ENCODE peak calls at places on chromosomes 12 and 14, in seven cellular contexts. O is spleen, Y is breast epithelium, H is transverse colon, C is HepG2, B is HCT116, P is K562. D is an unnamed sample. For H3K27me3 and H3K4me1, the result is how much of the 10 kb centered on the place peaks cover.

GRCh38 chr14:73715707-73716106 is 1.5 kb upstream of the PNMA1 start:
- DNase-seq in O (no peak), Y (no peak), H (no peak), C (no peak), B (no peak), P (no peak), D (no peak)

GRCh38 chr12:10563966-10564365 is 49.4 kb downstream of the MAGOHB start:
- DNase-seq in O (no peak), Y (no peak), H (no peak), C (no peak), B (no peak), P (no peak), D (no peak)

GRCh38 chr12:67572492-67572891 is 76.1 kb upstream of the DYRK2 start:
- DNase-seq in O (no peak), Y (no peak), H (no peak), C (no peak), B (no peak), P (no peak), D (no peak)

GRCh38 chr12:93783827-93784226 is 106.7 kb downstream of the CRADD start:
- DNase-seq in O (no peak), Y (no peak), H (no peak), C (no peak), B (no peak), P (peak), D (no peak)

GRCh38 chr12:98743362-98743953 is 98.4 kb downstream of the APAF1 start:
- DNase-seq in O (no peak), Y (no peak), H (no peak), C (peak), B (peak), P (peak), D (no peak)

GRCh38 chr12:92439397-92439779 is 263.4 kb upstream of the PLEKHG7 start:
- DNase-seq in O (no peak), Y (no peak), H (no peak), C (no peak), B (no peak), P (no peak), D (no peak)

GRCh38 chr12:6370994-6371754 is 4.2 kb downstream of the SCNN1A start:
- DNase-seq in O (peak), Y (no peak), H (peak), C (peak), B (peak), P (peak), D (peak)

GRCh38 chr12:116508145-116509121 is 50.7 kb upstream of the MAP1LC3B2 start:
- DNase-seq in O (peak), Y (no peak), H (peak), C (no peak), B (no peak), P (peak), D (peak)

GRCh38 chr12:9883175-9883574 is 1.9 kb downstream of the KLRF2 start:
- DNase-seq in O (no peak), Y (no peak), H (no peak), C (no peak), B (no peak), P (no peak), D (no peak)

GRCh38 chr12:127162902-127163301 is 1104.1 kb upstream of the TMEM132C start:
- DNase-seq in O (no peak), Y (no peak), H (no peak), C (no peak), B (no peak), P (peak), D (no peak)

GRCh38 chr14:93674343-93674742 is 113.9 kb downstream of the PRIMA1 start:
- DNase-seq in O (no peak), Y (no peak), H (no peak), C (no peak), B (no peak), P (no peak), D (no peak)

GRCh38 chr12:31004666-31005065 is 69.0 kb upstream of the DDX11 start:
- DNase-seq in O (peak), Y (no peak), H (no peak), C (no peak), B (no peak), P (no peak), D (no peak)

GRCh38 chr12:88227263-88227662 is 85.2 kb downstream of the TMTC3 start:
- DNase-seq in O (no peak), Y (no peak), H (no peak), C (no peak), B (no peak), P (peak), D (no peak)

GRCh38 chr12:11785722-11786121 is 136.2 kb downstream of the ETV6 start:
- DNase-seq in O (no peak), Y (no peak), H (no peak), C (no peak), B (no peak), P (no peak), D (no peak)

GRCh38 chr12:121858662-121859572 is at the start of gene HPD:
- DNase-seq in O (no peak), Y (no peak), H (peak), C (peak), B (no peak), P (no peak), D (no peak)

GRCh38 chr12:93025145-93026103 is 96.3 kb upstream of the EEA1 start:
- DNase-seq in O (no peak), Y (no peak), H (no peak), C (no peak), B (peak), P (peak), D (no peak)

GRCh38 chr12:46267618-46268348 is 1.1 kb downstream of the SLC38A1 start:
- DNase-seq in O (peak), Y (no peak), H (no peak), C (no peak), B (no peak), P (peak), D (peak)

GRCh38 chr12:132602578-132603239 is 7.7 kb downstream of the LRCOL1 start:
- DNase-seq in O (no peak), Y (no peak), H (peak), C (no peak), B (no peak), P (no peak), D (no peak)
- H3K27me3 ChIP-seq in O (half or more), Y (under half), H (half or more), C (half or more), B (under half), P (half or more), D (under half)

GRCh38 chr14:34933301-34933700 is 49.5 kb upstream of the SRP54 start:
- DNase-seq in O (no peak), Y (no peak), H (no peak), C (no peak), B (no peak), P (no peak), D (no peak)

GRCh38 chr14:34935552-34935951 is 47.2 kb upstream of the SRP54 start:
- DNase-seq in O (no peak), Y (no peak), H (no peak), C (peak), B (no peak), P (no peak), D (no peak)

GRCh38 chr14:34926552-34926951 is 51.4 kb upstream of the BAZ1A start:
- DNase-seq in O (no peak), Y (no peak), H (no peak), C (no peak), B (no peak), P (no peak), D (no peak)

GRCh38 chr14:34930591-34931069 is 52.2 kb upstream of the SRP54 start:
- DNase-seq in O (no peak), Y (no peak), H (no peak), C (no peak), B (no peak), P (no peak), D (no peak)

GRCh38 chr14:34931206-34931605 is 51.6 kb upstream of the SRP54 start:
- DNase-seq in O (no peak), Y (no peak), H (peak), C (no peak), B (no peak), P (no peak), D (no peak)
- TF ChIP-seq POLR2AphosphoS5 in O (peak), Y (no peak), H (no peak), C (no peak), B (no peak), P (no peak), D (no peak)

GRCh38 chr12:39372929-39373328 is 70.0 kb downstream of the KIF21A start:
- DNase-seq in O (no peak), Y (no peak), H (no peak), C (no peak), B (no peak), P (no peak), D (no peak)
- H3K4me1 ChIP-seq in O (under half), Y (under half), H (under half), C (under half), B (under half), P (under half), D (under half)

DNA sequence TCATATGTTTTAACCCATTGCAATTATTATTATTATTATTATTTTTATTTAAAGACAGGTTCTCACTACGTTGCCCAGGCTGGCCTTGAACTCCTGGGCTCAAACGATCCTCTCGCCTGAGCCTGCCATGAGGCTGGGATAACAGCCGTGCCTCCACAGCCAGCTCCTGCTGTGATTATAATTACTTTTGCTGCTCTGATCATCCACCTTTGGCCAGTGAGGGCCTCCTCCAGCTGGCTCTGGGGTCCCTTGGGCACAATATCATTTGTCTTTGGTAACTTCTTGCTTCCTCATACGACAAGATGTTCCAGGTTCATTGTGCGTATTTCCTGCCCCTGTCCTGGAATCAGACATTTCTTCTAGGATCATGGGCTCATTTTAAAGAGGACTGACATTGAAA is 28.4 kb downstream of the LRTM2 start:
- DNase-seq in O (no peak), Y (peak), H (no peak), C (no peak), B (no peak), P (no peak), D (peak)
- H3K27me3 ChIP-seq in O (under half), Y (under half), H (under half), C (half or more), B (under half), P (under half), D (under half)

GRCh38 chr14:104799239-104799599 is 1.7 kb upstream of the ZBTB42 start:
- DNase-seq in O (no peak), Y (no peak), H (no peak), C (no peak), B (no peak), P (peak), D (no peak)

GRCh38 chr14:104801284-104802119 is 601 bp downstream of the ZBTB42 start:
- DNase-seq in O (no peak), Y (no peak), H (peak), C (no peak), B (no peak), P (peak), D (peak)

GRCh38 chr14:104798300-104799238 is 2.3 kb upstream of the ZBTB42 start:
- DNase-seq in O (no peak), Y (no peak), H (no peak), C (no peak), B (no peak), P (no peak), D (peak)

GRCh38 chr14:104800600-104801283 is at the start of gene ZBTB42:
- DNase-seq in O (peak), Y (peak), H (peak), C (peak), B (no peak), P (peak), D (peak)

DNA sequence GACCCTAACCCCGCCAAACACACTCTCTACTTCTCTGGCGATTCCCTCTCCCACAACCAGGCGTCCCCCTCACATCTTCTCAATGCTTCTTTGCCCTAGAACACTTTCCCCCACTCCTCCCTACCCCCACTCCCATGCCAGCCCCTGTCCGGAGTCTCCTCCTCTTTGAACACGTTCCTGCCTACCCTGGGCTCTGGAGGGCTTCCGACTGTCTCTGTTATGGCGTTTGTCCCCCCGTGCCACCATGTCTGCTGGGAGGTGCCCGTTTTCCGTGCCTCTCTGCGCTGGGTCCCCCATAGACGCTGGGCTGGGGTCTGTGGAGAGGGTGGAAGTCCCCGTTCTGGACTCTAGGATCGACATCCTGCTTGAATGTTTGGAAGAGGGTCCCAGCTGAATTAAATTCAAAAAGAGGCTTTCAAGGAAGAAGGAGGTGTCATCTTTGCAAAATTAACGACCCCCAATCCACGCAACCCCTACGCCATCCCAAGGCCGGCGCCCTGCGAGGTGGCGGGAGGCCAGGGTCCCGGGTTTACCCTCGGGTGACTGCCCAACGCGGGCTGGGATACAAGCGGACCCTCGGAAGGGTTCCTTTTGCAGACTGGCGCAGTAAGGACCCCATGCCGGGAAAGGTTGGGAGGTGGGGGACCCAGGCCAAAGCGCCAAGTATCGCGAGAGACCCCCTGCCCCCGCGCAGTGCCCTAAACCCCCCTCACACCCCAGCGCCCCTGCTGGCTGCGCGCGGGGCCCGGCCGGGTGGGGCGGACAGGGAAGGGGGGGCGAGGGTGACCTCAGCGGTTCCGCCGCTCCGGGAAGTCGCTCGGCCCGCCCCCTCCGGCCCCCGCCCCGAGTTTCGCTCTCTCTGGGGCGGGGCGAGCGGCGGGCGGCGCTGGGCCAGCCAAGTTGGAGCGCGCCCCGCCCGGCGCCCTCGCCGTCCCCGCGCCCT is 973 bp upstream of the ZBTB42 start:
- DNase-seq in O (peak), Y (peak), H (peak), C (peak), B (no peak), P (peak), D (peak)
- TF ChIP-seq POLR2AphosphoS5 in O (peak), Y (peak), H (peak), C (peak), B (no peak), P (no peak), D (peak)

GRCh38 chr14:75049136-75049535 is 2.1 kb downstream of the MLH3 start:
- DNase-seq in O (no peak), Y (no peak), H (no peak), C (no peak), B (no peak), P (no peak), D (no peak)

GRCh38 chr14:75050852-75051555 is at the start of gene MLH3:
- DNase-seq in O (peak), Y (peak), H (peak), C (peak), B (peak), P (peak), D (peak)

GRCh38 chr14:75051556-75051899 is 261 bp upstream of the MLH3 start:
- DNase-seq in O (no peak), Y (no peak), H (no peak), C (no peak), B (no peak), P (no peak), D (no peak)

GRCh38 chr14:75049731-75050201 is 1.5 kb downstream of the MLH3 start:
- DNase-seq in O (no peak), Y (no peak), H (no peak), C (no peak), B (no peak), P (no peak), D (no peak)

GRCh38 chr14:75053396-75054289 is 2.4 kb upstream of the MLH3 start:
- DNase-seq in O (no peak), Y (no peak), H (no peak), C (no peak), B (no peak), P (no peak), D (no peak)
- H3K4me1 ChIP-seq in O (under half), Y (under half), H (under half), C (under half), B (under half), P (under half), D (under half)

GRCh38 chr14:100622708-100623485 is 35.7 kb upstream of the BEGAIN start:
- DNase-seq in O (peak), Y (no peak), H (peak), C (no peak), B (no peak), P (no peak), D (no peak)

GRCh38 chr14:100621806-100622205 is 34.6 kb upstream of the BEGAIN start:
- DNase-seq in O (peak), Y (no peak), H (peak), C (no peak), B (peak), P (peak), D (no peak)

GRCh38 chr14:100620437-100621100 is 33.4 kb upstream of the BEGAIN start:
- DNase-seq in O (peak), Y (no peak), H (peak), C (no peak), B (no peak), P (no peak), D (no peak)

GRCh38 chr14:100623557-100623956 is 36.3 kb upstream of the BEGAIN start:
- DNase-seq in O (no peak), Y (no peak), H (peak), C (no peak), B (no peak), P (no peak), D (no peak)

DNA sequence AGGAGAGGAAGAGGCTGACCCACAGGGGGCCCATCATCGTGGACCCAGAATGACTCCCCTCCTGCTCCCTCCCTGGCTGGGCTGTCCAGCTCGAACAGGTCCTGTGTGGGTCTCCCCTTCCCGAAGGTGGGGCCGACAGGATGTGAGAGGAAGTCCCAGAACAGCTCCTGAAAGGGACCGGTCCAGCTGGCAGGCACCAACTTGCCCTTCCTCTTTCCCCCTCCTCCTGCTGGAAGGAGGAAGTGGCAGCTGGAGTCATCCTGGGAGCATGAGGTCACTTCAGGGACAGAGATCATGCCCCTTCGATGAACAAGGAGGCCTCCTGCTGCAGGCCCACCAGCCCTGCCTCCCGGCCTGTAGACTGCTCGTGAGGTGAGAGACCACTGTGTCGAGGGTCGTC is 35.0 kb upstream of the BEGAIN start:
- DNase-seq in O (peak), Y (no peak), H (peak), C (no peak), B (no peak), P (no peak), D (no peak)
- H3K27me3 ChIP-seq in O (under half), Y (under half), H (under half), C (half or more), B (under half), P (under half), D (under half)

GRCh38 chr12:111035578-111036301 is 115.4 kb upstream of the MYL2 start:
- DNase-seq in O (peak), Y (no peak), H (no peak), C (no peak), B (no peak), P (no peak), D (no peak)
- TF ChIP-seq POLR2AphosphoS5 in O (no peak), Y (no peak), H (no peak), C (no peak), B (no peak), P (no peak), D (no peak)

DNA sequence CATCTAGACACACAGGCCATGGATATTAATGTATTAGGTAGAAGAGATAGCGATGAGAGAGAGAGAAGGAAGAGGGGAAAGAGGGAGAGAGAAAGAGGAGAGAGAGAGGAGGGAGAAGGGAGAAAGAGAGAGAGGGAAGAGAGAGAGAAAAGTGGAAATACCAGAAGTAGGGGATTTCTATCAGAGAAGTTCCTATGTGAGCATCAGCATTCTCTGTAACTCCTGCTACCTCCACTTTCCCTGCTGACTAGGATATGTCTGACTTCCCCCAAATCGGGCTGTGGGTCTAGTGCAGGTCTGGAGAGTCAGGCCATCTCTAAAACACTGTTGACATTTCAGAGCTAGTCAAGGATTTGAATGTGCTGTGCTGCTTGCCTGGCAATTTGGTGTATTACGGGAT is 3.6 kb downstream of the ARHGDIB start:
- DNase-seq in O (no peak), Y (no peak), H (peak), C (no peak), B (no peak), P (no peak), D (no peak)
- H3K4me1 ChIP-seq in O (half or more), Y (under half), H (under half), C (under half), B (under half), P (under half), D (under half)

DNA sequence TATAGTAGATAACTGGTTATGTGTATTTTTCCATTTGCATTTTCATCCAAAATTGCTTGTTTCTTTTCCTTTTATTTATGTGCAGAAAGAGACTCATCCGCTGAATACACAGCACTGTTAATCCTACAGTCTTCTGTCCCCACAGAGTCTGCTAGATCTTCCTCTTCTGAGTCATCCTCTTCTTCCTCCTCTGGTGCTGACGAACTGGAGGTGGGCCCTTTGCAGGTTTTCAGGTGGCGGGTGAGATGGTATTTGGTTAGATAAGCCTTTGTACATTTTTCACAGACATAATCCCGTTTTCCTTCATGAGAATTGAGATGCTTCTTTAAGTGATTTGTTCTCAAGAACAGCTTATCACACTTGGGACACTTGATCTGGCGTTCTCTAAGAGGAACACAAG is 26.8 kb downstream of the PRDM4 start:
- DNase-seq in O (no peak), Y (no peak), H (no peak), C (no peak), B (no peak), P (no peak), D (no peak)
- H3K27me3 ChIP-seq in O (under half), Y (under half), H (under half), C (under half), B (under half), P (under half), D (under half)